ENCODE peak calls at places on chromosomes 5 and 9, in four cellular contexts. D, T, W and F are unnamed samples.

GRCh38 chr9:13952906-13953305 is 361.0 kb downstream of the NFIB start:
- DNase-seq in T (no peak), W (no peak), D (no peak), F (no peak)

GRCh38 chr9:107707915-107708441 is 218.4 kb upstream of the KLF4 start:
- DNase-seq in D (peak; percentile 63), W (no peak), T (peak; percentile 55), F (no peak)

GRCh38 chr5:73908440-73908839 is 282.4 kb downstream of the ARHGEF28 start:
- DNase-seq in D (no peak), W (no peak), T (no peak), F (peak; percentile 26)

GRCh38 chr5:67010684-67011409 is 185.8 kb downstream of the CD180 start:
- DNase-seq in D (peak; percentile 94), W (peak; percentile 93), T (no peak), F (peak; percentile 96)

GRCh38 chr5:36495638-36496010 is 110.8 kb upstream of the SLC1A3 start:
- DNase-seq in W (no peak), D (no peak), T (no peak), F (no peak)

GRCh38 chr5:160432815-160433214 is 11.2 kb downstream of the PTTG1 start:
- DNase-seq in D (no peak), T (no peak), W (no peak), F (no peak)

GRCh38 chr5:111389390-111390082 is 122.8 kb downstream of the STARD4 start:
- DNase-seq in D (peak; percentile 85), T (no peak), W (peak; percentile 32), F (no peak)

GRCh38 chr9:86713456-86713855 is 233.8 kb downstream of the GAS1 start:
- DNase-seq in T (no peak), W (no peak), D (peak; percentile 83), F (no peak)

GRCh38 chr5:172438304-172438652 is 16.0 kb downstream of the SH3PXD2B start:
- DNase-seq in W (no peak), T (no peak), D (no peak), F (no peak)

GRCh38 chr9:114518599-114519022 is 13.3 kb upstream of the WHRN start:
- DNase-seq in T (no peak), W (no peak), D (no peak), F (no peak)

GRCh38 chr9:125888220-125888619 is 141.0 kb downstream of the PBX3 start:
- DNase-seq in W (no peak), D (peak; percentile 56), T (no peak), F (no peak)

GRCh38 chr5:180343846-180344327 is 9.2 kb downstream of the GFPT2 start:
- DNase-seq in D (no peak), T (no peak), W (no peak), F (no peak)

GRCh38 chr5:122924719-122925395 is 79.4 kb downstream of the SNX24 start:
- DNase-seq in W (no peak), D (no peak), T (no peak), F (no peak)

GRCh38 chr5:175195698-175196656 is 248.0 kb downstream of the DRD1 start:
- DNase-seq in T (no peak), D (peak; percentile 35), W (no peak), F (no peak)

GRCh38 chr5:72747826-72748225 is 68.6 kb upstream of the TNPO1 start:
- DNase-seq in W (no peak), D (no peak), T (no peak), F (no peak)

GRCh38 chr5:132489051-132489770 is 1.4 kb downstream of the IRF1 start:
- DNase-seq in T (no peak), D (no peak), W (no peak), F (no peak)

GRCh38 chr9:70352802-70353201 is 61.7 kb downstream of the KLF9 start:
- DNase-seq in W (no peak), D (no peak), T (peak; percentile 6), F (peak; percentile 6)

GRCh38 chr9:5265939-5266338 is 34.7 kb downstream of the INSL4 start:
- DNase-seq in D (no peak), T (no peak), W (no peak), F (no peak)

GRCh38 chr5:133449181-133449580 is 163.2 kb downstream of the FSTL4 start:
- DNase-seq in T (no peak), W (no peak), D (no peak), F (no peak)

GRCh38 chr9:90975666-90976538 is 174.3 kb downstream of the SYK start:
- DNase-seq in T (no peak), D (no peak), W (no peak), F (no peak)

GRCh38 chr5:83306572-83307241 is 164.8 kb upstream of the VCAN start:
- DNase-seq in T (no peak), W (peak; percentile 11), D (peak; percentile 89), F (peak; percentile 29)

GRCh38 chr9:115882911-115883310 is 270.7 kb upstream of the PAPPA start:
- DNase-seq in T (no peak), W (no peak), D (peak; percentile 21), F (no peak)

GRCh38 chr9:132669329-132669635 is 501 bp downstream of the DDX31 start:
- DNase-seq in D (no peak), T (no peak), W (no peak), F (no peak)

GRCh38 chr9:133468777-133469455 is 9.1 kb downstream of the CACFD1 start:
- DNase-seq in T (no peak), W (no peak), D (no peak), F (no peak)

GRCh38 chr9:97310896-97311295 is 3.4 kb downstream of the CCDC180 start:
- DNase-seq in D (no peak), T (no peak), W (no peak), F (no peak)

GRCh38 chr9:79799691-79800345 is 228.1 kb downstream of the TLE4 start:
- DNase-seq in D (no peak), T (no peak), W (no peak), F (peak; percentile 86)

GRCh38 chr9:137027369-137028012 is 546 bp downstream of the ABCA2 start:
- DNase-seq in D (peak; percentile 6), T (peak; percentile 55), W (no peak), F (no peak)
- H3K9ac ChIP-seq in D (peak overlapping the region; percentile 71), T (peak overlapping the region; percentile 86), W (no peak overlapping the region), F (no peak overlapping the region)

DNA sequence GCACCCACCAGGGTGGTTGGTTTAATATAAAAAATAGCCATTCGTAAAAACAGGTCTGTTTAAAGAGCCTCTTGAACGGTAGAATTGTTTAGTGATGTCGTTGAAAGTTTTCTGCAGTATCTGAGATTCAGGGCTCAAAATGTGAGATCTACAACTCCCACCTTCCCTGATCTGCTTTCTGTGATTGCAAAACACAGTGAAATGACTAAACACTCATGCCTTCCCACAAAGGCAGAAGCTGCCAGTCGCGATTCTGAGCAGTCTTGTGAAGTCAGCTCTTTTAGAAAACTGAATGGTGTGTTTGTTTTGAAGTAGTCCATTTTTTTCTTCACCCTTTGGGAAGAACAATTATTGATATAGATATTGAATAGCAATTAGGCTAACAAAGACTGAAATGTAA is 3.7 kb downstream of the RXFP3 start:
- DNase-seq in T (no peak), W (no peak), D (peak; percentile 47), F (no peak)
- H3K9me1 ChIP-seq in T (no peaks in the 10 kb centered on the region), W (no peaks in the 10 kb centered on the region), D (no peaks in the 10 kb centered on the region), F (no peaks in the 10 kb centered on the region)

GRCh38 chr5:10626473-10627013 is 62.7 kb downstream of the ANKRD33B start:
- DNase-seq in W (no peak), D (peak; percentile 50), T (no peak), F (no peak)

GRCh38 chr5:10629661-10630060 is 65.8 kb downstream of the ANKRD33B start:
- DNase-seq in T (no peak), W (no peak), D (no peak), F (no peak)

GRCh38 chr5:10628601-10629000 is 64.7 kb downstream of the ANKRD33B start:
- DNase-seq in D (no peak), T (no peak), W (no peak), F (no peak)

GRCh38 chr5:10625700-10626472 is 62.0 kb downstream of the ANKRD33B start:
- DNase-seq in T (no peak), D (no peak), W (no peak), F (no peak)

GRCh38 chr5:10627185-10628115 is 63.6 kb downstream of the ANKRD33B start:
- DNase-seq in W (peak; percentile 82), D (peak; percentile 98), T (peak; percentile 92), F (peak; percentile 99)
- H3K9ac ChIP-seq in W (peak overlapping the region; percentile 38), D (peak overlapping the region; percentile 8), T (peak overlapping the region; percentile 84), F (peak overlapping the region; percentile 52)

GRCh38 chr5:138955013-138955660 is 80.0 kb upstream of the LRRTM2 start:
- DNase-seq in T (no peak), D (peak; percentile 22), W (no peak), F (no peak)

GRCh38 chr5:138955672-138956295 is 80.6 kb upstream of the LRRTM2 start:
- DNase-seq in T (no peak), D (no peak), W (no peak), F (no peak)

GRCh38 chr5:138953370-138954256 is 78.5 kb upstream of the LRRTM2 start:
- DNase-seq in T (peak; percentile 33), D (peak; percentile 54), W (no peak), F (peak; percentile 66)

GRCh38 chr5:138952962-138953361 is 77.8 kb upstream of the LRRTM2 start:
- DNase-seq in W (no peak), D (no peak), T (no peak), F (no peak)

GRCh38 chr5:138954257-138955012 is 79.3 kb upstream of the LRRTM2 start:
- DNase-seq in D (no peak), T (no peak), W (no peak), F (no peak)
- H3K9me1 ChIP-seq in D (peaks cover 8% of the 10 kb centered on the region), T (no peaks in the 10 kb centered on the region), W (no peaks in the 10 kb centered on the region), F (no peaks in the 10 kb centered on the region)

DNA sequence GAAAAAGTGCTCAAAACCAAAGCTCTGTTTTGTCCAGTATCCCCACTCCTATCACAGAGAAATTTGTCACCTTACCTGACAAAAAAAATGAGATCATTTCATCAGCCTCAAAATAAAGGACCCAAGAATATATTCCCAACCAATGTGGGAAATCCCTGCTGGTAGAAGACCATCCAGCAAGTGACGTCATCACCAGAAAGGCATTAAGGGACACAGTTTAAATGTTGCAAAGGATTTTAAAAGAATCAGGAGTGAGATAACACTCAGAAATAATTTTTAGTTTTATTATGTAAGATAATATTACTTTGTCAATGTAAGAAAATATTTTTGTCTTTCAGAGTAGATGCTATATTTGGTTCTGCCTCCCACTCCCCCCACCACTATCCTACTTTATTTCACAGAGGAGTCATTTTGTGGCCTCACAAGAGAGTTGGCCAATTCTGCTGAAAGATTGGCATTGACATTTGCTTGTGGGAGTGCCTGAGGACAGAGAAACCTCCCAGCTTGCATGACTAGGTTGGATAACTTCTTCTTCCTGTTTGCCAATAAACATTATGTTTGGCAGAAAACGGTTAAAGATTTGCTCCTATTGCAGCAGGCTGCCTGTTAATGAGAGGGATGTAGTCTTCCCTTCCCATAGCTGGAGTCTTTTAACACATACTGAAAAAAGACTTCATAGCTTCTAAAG is 288.6 kb upstream of the DAB2 start:
- DNase-seq in W (no peak), T (no peak), D (peak; percentile 2), F (no peak)
- H3K9ac ChIP-seq in W (no peak overlapping the region), T (no peak overlapping the region), D (no peak overlapping the region), F (no peak overlapping the region)

DNA sequence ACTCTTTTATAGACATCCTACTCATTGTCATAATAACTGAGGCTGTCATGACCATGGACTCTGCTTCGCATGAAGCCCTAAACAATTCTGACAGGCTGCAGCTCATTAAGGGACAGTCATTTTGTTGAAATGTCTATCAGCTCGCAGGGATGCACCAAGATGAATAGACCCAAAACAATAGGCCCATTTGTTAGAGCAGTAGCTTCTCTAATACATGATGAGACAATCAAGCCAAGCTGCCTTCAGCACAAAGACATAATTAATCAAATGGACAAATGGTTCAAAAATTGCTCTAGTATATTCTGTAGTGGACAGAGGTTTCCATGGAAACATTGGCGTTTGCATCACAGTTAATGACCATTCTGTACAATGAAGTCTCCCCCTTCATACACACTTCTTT is 274.6 kb downstream of the ANXA1 start:
- DNase-seq in D (no peak), W (no peak), T (no peak), F (no peak)
- H3K9me1 ChIP-seq in D (no peaks in the 10 kb centered on the region), W (no peaks in the 10 kb centered on the region), T (no peaks in the 10 kb centered on the region), F (no peaks in the 10 kb centered on the region)